ENCODE peak calls at places on chromosomes 1 and 21, in ten cellular contexts. W is body of pancreas, B is esophagus squamous epithelium, P is transverse colon, H is right lobe of liver, Q is tibial nerve, E is NB4, G is adrenal gland, C is upper lobe of left lung, X is ovary. Z is an unnamed sample.

GRCh38 chr1:43358121-43358745 is 548 bp upstream of the CDC20 start:
- DNase-seq in W (peak), B (no peak), P (peak), H (no peak), Q (no peak), E (peak), G (peak), C (peak), X (no peak), Z (no peak)

GRCh38 chr1:119787776-119788175 is 19.1 kb upstream of the HMGCS2 start:
- DNase-seq in W (no peak), B (no peak), P (no peak), H (no peak), Q (no peak), E (peak), G (no peak), C (no peak), X (no peak), Z (no peak)

GRCh38 chr1:193736507-193736906 is 550.1 kb upstream of the B3GALT2 start:
- DNase-seq in W (no peak), B (no peak), P (no peak), H (no peak), Q (no peak), E (no peak), G (no peak), C (no peak), X (no peak), Z (no peak)

GRCh38 chr21:36910581-36911307 is 55.7 kb downstream of the HLCS start:
- DNase-seq in W (no peak), B (no peak), P (no peak), H (no peak), Q (no peak), E (no peak), G (no peak), C (no peak), X (no peak), Z (no peak)

GRCh38 chr1:151131832-151132675 is 14.4 kb downstream of the SEMA6C start:
- DNase-seq in W (peak), B (no peak), P (peak), H (no peak), Q (no peak), E (no peak), G (no peak), C (no peak), X (peak), Z (no peak)

GRCh38 chr21:34852438-34852837 is 183.6 kb downstream of the CLIC6 start:
- DNase-seq in W (no peak), B (no peak), P (no peak), H (no peak), Q (no peak), E (no peak), G (no peak), C (no peak), X (no peak), Z (no peak)

GRCh38 chr1:2413495-2414296 is 1.3 kb upstream of the PEX10 start:
- DNase-seq in W (no peak), B (no peak), P (peak), H (no peak), Q (no peak), E (peak), G (no peak), C (no peak), X (peak), Z (no peak)

GRCh38 chr1:53080041-53080440 is 18.0 kb downstream of the PODN start:
- DNase-seq in W (no peak), B (no peak), P (no peak), H (peak), Q (no peak), E (no peak), G (no peak), C (no peak), X (no peak), Z (no peak)

GRCh38 chr1:206855863-206856262 is 9.6 kb upstream of the IL20 start:
- DNase-seq in W (no peak), B (no peak), P (no peak), H (no peak), Q (no peak), E (no peak), G (no peak), C (no peak), X (no peak), Z (no peak)

GRCh38 chr1:206859082-206859491 is 6.3 kb upstream of the IL20 start:
- DNase-seq in W (no peak), B (no peak), P (no peak), H (no peak), Q (no peak), E (no peak), G (peak), C (no peak), X (no peak), Z (no peak)

GRCh38 chr1:206860165-206860564 is 5.3 kb upstream of the IL20 start:
- DNase-seq in W (no peak), B (no peak), P (no peak), H (no peak), Q (no peak), E (no peak), G (no peak), C (no peak), X (no peak), Z (no peak)

GRCh38 chr1:206854401-206855129 is 10.9 kb upstream of the IL20 start:
- DNase-seq in W (peak), B (no peak), P (no peak), H (no peak), Q (no peak), E (no peak), G (no peak), C (no peak), X (no peak), Z (peak)

GRCh38 chr1:206856674-206857464 is 8.6 kb upstream of the IL20 start:
- DNase-seq in W (no peak), B (no peak), P (no peak), H (no peak), Q (no peak), E (no peak), G (no peak), C (no peak), X (no peak), Z (no peak)
- TF ChIP-seq CTCF in W (no peak), B (peak), P (no peak), H (no peak), Q (no peak), E (no peak), G (no peak), C (no peak), X (no peak), Z (no peak)

GRCh38 chr1:89524369-89525168 is at the start of gene LRRC8B:
- DNase-seq in W (peak), B (peak), P (peak), H (peak), Q (peak), E (peak), G (peak), C (peak), X (peak), Z (peak)
- TF ChIP-seq POLR2A in W (peak), B (no peak), P (peak), H (peak), Q (peak), E (peak), G (peak), C (peak), X (peak), Z (peak)

GRCh38 chr1:217542136-217542777 is 88.6 kb downstream of the GPATCH2 start:
- DNase-seq in W (no peak), B (no peak), P (no peak), H (no peak), Q (no peak), E (no peak), G (no peak), C (no peak), X (no peak), Z (no peak)
- H3K4me3 ChIP-seq in W (no peak), B (no peak), P (no peak), H (no peak), Q (no peak), E (no peak), G (no peak), C (no peak), X (no peak), Z (no peak)

DNA sequence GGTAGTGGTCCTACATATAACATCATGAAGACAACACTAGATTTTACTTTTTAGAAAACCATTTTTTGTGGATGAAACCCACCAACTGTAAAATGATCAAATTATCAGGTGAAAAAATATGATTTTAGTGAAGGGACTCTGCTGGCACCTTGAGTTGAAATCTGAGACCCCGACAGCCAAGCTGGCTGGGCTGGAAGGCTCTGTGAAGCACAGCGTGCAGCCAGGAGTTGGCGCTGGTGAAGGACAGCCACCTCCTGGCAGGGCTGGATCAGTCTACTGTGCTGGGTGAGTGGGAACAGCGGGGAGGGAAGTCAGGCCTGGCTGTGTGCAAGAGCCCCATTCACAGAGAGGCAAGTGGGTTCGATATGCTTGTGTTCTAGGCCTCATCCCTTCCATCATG is 47.9 kb downstream of the DDAH1 start:
- DNase-seq in W (no peak), B (no peak), P (no peak), H (no peak), Q (no peak), E (no peak), G (no peak), C (no peak), X (no peak), Z (no peak)
- TF ChIP-seq CTCF in W (no peak), B (no peak), P (no peak), H (no peak), Q (no peak), E (no peak), G (no peak), C (no peak), X (no peak), Z (no peak)

DNA sequence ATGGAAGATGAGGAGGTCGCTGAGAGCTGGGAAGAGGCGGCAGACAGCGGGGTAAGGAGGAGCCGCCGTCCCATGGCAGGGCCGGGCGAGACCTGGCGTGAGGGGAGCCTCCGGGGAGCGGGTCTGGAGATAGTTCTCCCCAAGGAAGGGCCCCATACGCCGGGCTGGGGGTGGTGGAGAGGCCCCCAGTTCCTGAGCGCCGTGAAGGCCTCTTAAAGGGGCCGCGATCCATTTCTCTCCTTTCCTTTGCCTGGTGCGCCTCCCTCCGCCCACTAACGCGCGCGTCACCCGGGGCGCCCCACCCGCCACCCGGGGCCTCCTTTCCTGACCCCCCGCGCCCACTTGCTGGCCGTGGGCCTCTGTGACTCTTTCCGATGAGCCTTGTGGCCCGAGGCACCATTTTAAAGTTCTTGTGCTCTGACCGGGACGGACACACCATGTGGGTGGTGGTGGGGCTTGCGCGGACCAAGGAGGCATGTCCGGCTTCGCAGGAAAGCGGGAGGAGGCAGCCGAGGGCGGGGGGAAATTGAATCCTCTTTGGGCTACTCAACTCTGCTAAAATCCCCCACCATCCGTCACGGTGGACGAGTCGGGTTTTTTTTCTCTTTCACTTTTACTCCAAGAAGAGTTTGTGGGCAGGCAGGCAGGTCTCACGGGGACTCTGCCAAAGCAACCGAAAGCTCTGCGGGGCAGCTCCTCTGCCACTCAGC is 371 bp downstream of the SZRD1 start:
- DNase-seq in W (peak), B (peak), P (peak), H (peak), Q (peak), E (peak), G (peak), C (peak), X (peak), Z (peak)
- TF ChIP-seq POLR2A in W (peak), B (no peak), P (peak), H (peak), Q (peak), E (peak), G (peak), C (peak), X (peak), Z (peak)

DNA sequence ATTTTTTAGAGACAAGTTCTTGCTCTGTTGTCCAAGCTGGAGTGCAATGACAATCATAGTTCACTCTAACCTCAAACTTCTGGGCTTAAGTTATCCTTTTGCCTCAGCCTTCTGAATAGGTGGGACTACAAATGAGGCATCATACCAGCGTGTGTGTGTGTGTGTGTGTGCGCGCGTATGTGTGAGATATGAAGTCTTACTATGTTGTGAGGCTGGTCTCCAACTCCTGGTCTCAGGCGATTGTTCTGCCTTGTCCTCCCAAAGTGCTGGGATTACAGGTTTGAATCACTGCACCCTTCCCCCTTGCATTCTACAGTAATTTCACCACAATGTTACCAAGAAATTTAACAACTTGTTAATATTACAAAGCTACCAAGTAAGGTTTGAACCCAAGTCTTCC is 688 bp upstream of the GBP2 start:
- DNase-seq in W (no peak), B (no peak), P (no peak), H (no peak), Q (no peak), E (peak), G (no peak), C (no peak), X (no peak), Z (no peak)
- H3K4me3 ChIP-seq in W (no peak), B (no peak), P (peak), H (no peak), Q (no peak), E (no peak), G (peak), C (no peak), X (peak), Z (no peak)

GRCh38 chr1:29851666-29852065 is 615.3 kb downstream of the PTPRU start:
- DNase-seq in W (peak), B (no peak), P (no peak), H (no peak), Q (no peak), E (no peak), G (no peak), C (no peak), X (no peak), Z (peak)

GRCh38 chr1:29852248-29852647 is 615.9 kb downstream of the PTPRU start:
- DNase-seq in W (no peak), B (no peak), P (no peak), H (no peak), Q (no peak), E (no peak), G (no peak), C (no peak), X (no peak), Z (no peak)

GRCh38 chr1:29850358-29850757 is 614.0 kb downstream of the PTPRU start:
- DNase-seq in W (no peak), B (no peak), P (no peak), H (no peak), Q (no peak), E (no peak), G (no peak), C (no peak), X (no peak), Z (no peak)

GRCh38 chr1:29845910-29846309 is 609.6 kb downstream of the PTPRU start:
- DNase-seq in W (no peak), B (no peak), P (no peak), H (no peak), Q (no peak), E (no peak), G (no peak), C (no peak), X (no peak), Z (no peak)

DNA sequence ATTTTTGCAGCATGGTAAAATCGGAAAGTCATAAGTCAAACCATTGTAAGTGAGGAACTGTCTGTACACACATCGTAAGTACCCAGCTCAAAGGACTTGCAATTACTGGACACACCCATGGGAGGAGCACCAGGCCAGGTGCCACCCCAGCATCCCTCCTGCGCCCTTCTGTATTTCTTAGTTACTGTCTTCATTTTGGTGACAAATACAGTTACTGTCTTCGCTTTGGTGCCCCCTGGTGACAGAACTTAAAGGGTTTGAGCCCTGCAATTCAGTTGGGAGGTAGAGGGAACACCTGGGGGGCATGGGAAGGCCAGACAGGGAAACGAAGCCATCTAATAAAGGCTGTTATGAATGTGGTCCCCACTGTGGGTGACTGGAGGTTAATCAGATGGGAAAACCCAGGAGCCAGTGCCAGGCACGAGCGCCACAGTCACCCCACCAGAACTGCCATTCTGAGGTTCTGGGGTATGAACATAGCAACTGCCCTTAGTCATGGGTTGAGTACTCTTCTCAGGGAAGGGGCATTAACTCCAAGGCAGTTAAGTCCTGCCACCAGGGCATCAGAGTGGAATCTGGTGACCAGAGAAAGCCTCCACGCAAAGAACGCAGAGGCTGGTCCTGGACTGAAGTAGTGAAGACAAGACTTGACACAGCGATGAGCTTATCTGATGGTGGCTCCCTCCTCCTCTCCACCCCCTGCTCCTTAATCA is 612.9 kb downstream of the PTPRU start:
- DNase-seq in W (peak), B (no peak), P (peak), H (no peak), Q (no peak), E (peak), G (peak), C (no peak), X (no peak), Z (no peak)
- TF ChIP-seq CTCF in W (peak), B (peak), P (peak), H (peak), Q (no peak), E (peak), G (no peak), C (peak), X (no peak), Z (no peak)

GRCh38 chr1:154577346-154578057 is 9.9 kb downstream of the CHRNB2 start:
- DNase-seq in W (no peak), B (no peak), P (no peak), H (no peak), Q (no peak), E (no peak), G (no peak), C (no peak), X (no peak), Z (no peak)
- TF ChIP-seq POLR2A in W (no peak), B (no peak), P (no peak), H (no peak), Q (no peak), E (no peak), G (no peak), C (no peak), X (no peak), Z (no peak)

GRCh38 chr1:226549094-226549936 is 751 bp downstream of the STUM start:
- DNase-seq in W (no peak), B (no peak), P (peak), H (no peak), Q (no peak), E (peak), G (no peak), C (no peak), X (no peak), Z (no peak)
- H3K4me3 ChIP-seq in W (peak), B (peak), P (peak), H (peak), Q (peak), E (no peak), G (peak), C (peak), X (peak), Z (peak)

GRCh38 chr1:103250441-103250861 is 142.1 kb upstream of the COL11A1 start:
- DNase-seq in W (no peak), B (no peak), P (no peak), H (no peak), Q (no peak), E (no peak), G (no peak), C (no peak), X (no peak), Z (no peak)
- TF ChIP-seq CTCF in W (no peak), B (no peak), P (no peak), H (no peak), Q (no peak), E (no peak), G (no peak), C (no peak), X (no peak), Z (no peak)